ENCODE peak calls at places on chromosomes 6 and 20, in five cellular contexts. One of them, this sample, is unnamed.

GRCh38 chr6:30463651-30464618 is 25.4 kb upstream of the HLA-E start:
- DNase-seq in CD8-positive, alpha-beta T cell: peak
- DNase-seq in dorsolateral prefrontal cortex: no peak
- DNase-seq in GM12865: peak
- DNase-seq in GM23338: peak
- DNase-seq in this sample: no peak

GRCh38 chr6:113067612-113068262 is 720.6 kb downstream of the RFPL4B start:
- DNase-seq in CD8-positive, alpha-beta T cell: no peak
- DNase-seq in dorsolateral prefrontal cortex: no peak
- DNase-seq in GM12865: no peak
- DNase-seq in GM23338: no peak
- DNase-seq in this sample: no peak

GRCh38 chr6:87825865-87826264 is 123.8 kb upstream of the AKIRIN2 start:
- DNase-seq in CD8-positive, alpha-beta T cell: no peak
- DNase-seq in dorsolateral prefrontal cortex: no peak
- DNase-seq in GM12865: peak
- DNase-seq in GM23338: no peak
- DNase-seq in this sample: no peak

GRCh38 chr6:99790679-99791078 is 184.0 kb downstream of the PRDM13 start:
- DNase-seq in CD8-positive, alpha-beta T cell: no peak
- DNase-seq in dorsolateral prefrontal cortex: no peak
- DNase-seq in GM12865: no peak
- DNase-seq in GM23338: no peak
- DNase-seq in this sample: no peak

GRCh38 chr6:113997106-113997505 is 26.2 kb upstream of the HDAC2 start:
- DNase-seq in CD8-positive, alpha-beta T cell: no peak
- DNase-seq in dorsolateral prefrontal cortex: no peak
- DNase-seq in GM12865: no peak
- DNase-seq in GM23338: no peak
- DNase-seq in this sample: peak

GRCh38 chr6:163352011-163352685 is 62.4 kb upstream of the QKI start:
- DNase-seq in CD8-positive, alpha-beta T cell: no peak
- DNase-seq in dorsolateral prefrontal cortex: peak
- DNase-seq in GM12865: no peak
- DNase-seq in GM23338: no peak
- DNase-seq in this sample: no peak

GRCh38 chr6:118708055-118708454 is 56.7 kb upstream of the CEP85L start:
- DNase-seq in CD8-positive, alpha-beta T cell: no peak
- DNase-seq in dorsolateral prefrontal cortex: no peak
- DNase-seq in GM12865: no peak
- DNase-seq in GM23338: no peak
- DNase-seq in this sample: no peak

GRCh38 chr6:38154731-38155130 is 335.2 kb downstream of the ZFAND3 start:
- DNase-seq in CD8-positive, alpha-beta T cell: no peak
- DNase-seq in dorsolateral prefrontal cortex: no peak
- DNase-seq in GM12865: no peak
- DNase-seq in GM23338: no peak
- DNase-seq in this sample: no peak

GRCh38 chr20:61499859-61500258 is 247.8 kb downstream of the CDH4 start:
- DNase-seq in CD8-positive, alpha-beta T cell: no peak
- DNase-seq in dorsolateral prefrontal cortex: no peak
- DNase-seq in GM12865: no peak
- DNase-seq in GM23338: no peak
- DNase-seq in this sample: no peak

GRCh38 chr6:26043389-26044139 is 43.7 kb upstream of the HFE start:
- DNase-seq in CD8-positive, alpha-beta T cell: peak
- DNase-seq in dorsolateral prefrontal cortex: peak
- DNase-seq in GM12865: peak
- DNase-seq in GM23338: peak
- DNase-seq in this sample: peak

GRCh38 chr20:62030357-62030756 is 35.3 kb downstream of the TAF4 start:
- DNase-seq in CD8-positive, alpha-beta T cell: no peak
- DNase-seq in dorsolateral prefrontal cortex: no peak
- DNase-seq in GM12865: no peak
- DNase-seq in GM23338: no peak
- DNase-seq in this sample: no peak

GRCh38 chr6:158825951-158826306 is 6.8 kb upstream of the EZR start:
- DNase-seq in CD8-positive, alpha-beta T cell: peak
- DNase-seq in dorsolateral prefrontal cortex: no peak
- DNase-seq in GM12865: no peak
- DNase-seq in GM23338: no peak
- DNase-seq in this sample: no peak

GRCh38 chr20:9918360-9918759 is 79.5 kb upstream of the PAK5 start:
- DNase-seq in CD8-positive, alpha-beta T cell: no peak
- DNase-seq in dorsolateral prefrontal cortex: no peak
- DNase-seq in GM12865: peak
- DNase-seq in GM23338: no peak
- DNase-seq in this sample: no peak

GRCh38 chr20:7437311-7437710 is 502.9 kb downstream of the HAO1 start:
- DNase-seq in CD8-positive, alpha-beta T cell: no peak
- DNase-seq in dorsolateral prefrontal cortex: no peak
- DNase-seq in GM12865: no peak
- DNase-seq in GM23338: no peak
- DNase-seq in this sample: no peak

GRCh38 chr20:38883081-38883980 is 42.9 kb upstream of the FAM83D start:
- DNase-seq in CD8-positive, alpha-beta T cell: no peak
- DNase-seq in dorsolateral prefrontal cortex: peak
- DNase-seq in GM12865: no peak
- DNase-seq in GM23338: no peak
- DNase-seq in this sample: no peak

GRCh38 chr6:52551483-52552277 is 25.2 kb downstream of the TRAM2 start:
- DNase-seq in CD8-positive, alpha-beta T cell: no peak
- DNase-seq in dorsolateral prefrontal cortex: no peak
- DNase-seq in GM12865: no peak
- DNase-seq in GM23338: peak
- DNase-seq in this sample: peak

GRCh38 chr20:41617059-41617921 is 887 bp downstream of the CHD6 start:
- DNase-seq in CD8-positive, alpha-beta T cell: peak
- DNase-seq in dorsolateral prefrontal cortex: peak
- DNase-seq in GM12865: peak
- DNase-seq in GM23338: peak
- DNase-seq in this sample: no peak

GRCh38 chr6:5151955-5152401 is 66.8 kb downstream of the PPP1R3G start:
- DNase-seq in CD8-positive, alpha-beta T cell: no peak
- DNase-seq in dorsolateral prefrontal cortex: peak
- DNase-seq in GM12865: no peak
- DNase-seq in GM23338: no peak
- DNase-seq in this sample: peak

GRCh38 chr6:32163559-32164258 is 686 bp upstream of the EGFL8 start:
- DNase-seq in CD8-positive, alpha-beta T cell: no peak
- DNase-seq in dorsolateral prefrontal cortex: no peak
- DNase-seq in GM12865: no peak
- DNase-seq in GM23338: no peak
- DNase-seq in this sample: no peak

GRCh38 chr6:107653183-107653580 is 163.3 kb downstream of the SOBP start:
- DNase-seq in CD8-positive, alpha-beta T cell: no peak
- DNase-seq in dorsolateral prefrontal cortex: no peak
- DNase-seq in GM12865: no peak
- DNase-seq in GM23338: no peak
- DNase-seq in this sample: no peak

GRCh38 chr6:82397962-82398692 is 34.5 kb downstream of the TPBG start:
- DNase-seq in CD8-positive, alpha-beta T cell: no peak
- DNase-seq in dorsolateral prefrontal cortex: no peak
- DNase-seq in GM12865: no peak
- DNase-seq in GM23338: no peak
- DNase-seq in this sample: peak
- H3K4me3 ChIP-seq in CD8-positive, alpha-beta T cell: no peak
- H3K4me3 ChIP-seq in dorsolateral prefrontal cortex: no peak
- H3K4me3 ChIP-seq in GM12865: no peak
- H3K4me3 ChIP-seq in GM23338: no peak
- H3K4me3 ChIP-seq in this sample: no peak

DNA sequence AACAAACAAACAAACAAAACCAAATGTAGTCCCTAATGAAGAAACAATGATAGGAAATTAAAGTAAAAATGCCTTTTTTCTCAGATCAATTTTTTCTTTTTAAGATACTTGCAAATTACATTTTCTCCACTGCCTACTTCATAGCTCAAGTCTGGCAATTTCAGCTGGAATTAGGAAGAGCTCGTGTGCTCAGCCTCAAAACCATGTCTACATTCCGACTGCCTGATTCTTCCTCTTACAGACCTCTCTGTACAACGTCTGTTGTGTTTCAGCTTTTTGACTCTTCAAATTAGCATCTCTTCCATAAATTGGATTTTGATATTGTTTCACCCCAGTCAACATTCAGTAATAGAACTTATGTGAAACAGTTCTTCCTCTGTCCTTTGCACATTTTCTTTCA is 9.3 kb upstream of the EDN1 start:
- DNase-seq in CD8-positive, alpha-beta T cell: no peak
- DNase-seq in dorsolateral prefrontal cortex: no peak
- DNase-seq in GM12865: no peak
- DNase-seq in GM23338: no peak
- DNase-seq in this sample: no peak
- H3K4me3 ChIP-seq in CD8-positive, alpha-beta T cell: no peak
- H3K4me3 ChIP-seq in dorsolateral prefrontal cortex: no peak
- H3K4me3 ChIP-seq in GM12865: no peak
- H3K4me3 ChIP-seq in GM23338: no peak
- H3K4me3 ChIP-seq in this sample: no peak

GRCh38 chr20:57262244-57263126 is 4.0 kb downstream of the BMP7 start:
- DNase-seq in CD8-positive, alpha-beta T cell: no peak
- DNase-seq in dorsolateral prefrontal cortex: no peak
- DNase-seq in GM12865: no peak
- DNase-seq in GM23338: peak
- DNase-seq in this sample: no peak

GRCh38 chr20:57261488-57262243 is 4.8 kb downstream of the BMP7 start:
- DNase-seq in CD8-positive, alpha-beta T cell: no peak
- DNase-seq in dorsolateral prefrontal cortex: no peak
- DNase-seq in GM12865: no peak
- DNase-seq in GM23338: peak
- DNase-seq in this sample: no peak

GRCh38 chr20:57259179-57260021 is 7.0 kb downstream of the BMP7 start:
- DNase-seq in CD8-positive, alpha-beta T cell: no peak
- DNase-seq in dorsolateral prefrontal cortex: no peak
- DNase-seq in GM12865: no peak
- DNase-seq in GM23338: peak
- DNase-seq in this sample: no peak

GRCh38 chr20:57260959-57261357 is 5.5 kb downstream of the BMP7 start:
- DNase-seq in CD8-positive, alpha-beta T cell: no peak
- DNase-seq in dorsolateral prefrontal cortex: no peak
- DNase-seq in GM12865: no peak
- DNase-seq in GM23338: peak
- DNase-seq in this sample: no peak

DNA sequence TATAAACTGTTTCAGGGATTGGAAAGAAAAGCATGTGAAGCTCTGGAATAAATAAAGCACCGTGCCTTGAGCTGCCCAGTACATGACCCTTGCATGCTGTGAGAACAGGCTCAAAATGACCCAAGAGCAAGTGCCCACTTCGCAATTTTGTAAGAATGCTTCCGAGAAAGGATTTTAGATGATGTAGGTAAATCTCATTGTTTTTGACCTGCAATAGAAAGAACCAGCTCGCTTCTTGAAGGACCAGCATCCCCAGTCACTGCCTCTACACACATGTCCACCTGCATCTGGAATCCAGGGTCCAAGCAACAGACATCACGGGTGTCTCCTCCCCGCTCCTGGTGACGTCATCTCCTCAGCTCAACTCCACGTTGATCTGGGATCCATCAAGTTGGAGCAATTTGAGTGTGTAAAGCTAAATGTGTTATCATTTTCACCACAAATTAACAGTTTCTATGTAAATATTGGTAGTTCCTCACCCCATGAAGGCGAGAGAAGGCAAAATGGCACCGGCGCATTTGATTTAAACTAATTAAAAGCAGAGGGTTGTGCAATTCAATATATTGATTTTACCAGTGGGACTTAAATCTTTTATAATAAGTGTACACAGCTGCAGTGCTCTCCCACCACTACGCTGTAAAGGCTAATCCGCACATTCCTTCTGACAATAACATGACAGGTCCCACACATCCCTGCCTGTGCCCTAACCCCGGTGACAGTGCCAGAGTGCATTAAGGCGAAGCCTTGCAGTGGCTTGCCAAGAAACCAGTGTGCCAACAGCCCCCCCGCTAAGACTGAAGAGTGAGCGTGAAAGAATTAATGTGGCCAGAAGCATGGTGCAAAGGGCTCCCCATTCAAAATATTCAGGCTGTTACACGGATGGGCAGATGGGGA is 6.1 kb downstream of the BMP7 start:
- DNase-seq in CD8-positive, alpha-beta T cell: no peak
- DNase-seq in dorsolateral prefrontal cortex: no peak
- DNase-seq in GM12865: no peak
- DNase-seq in GM23338: no peak
- DNase-seq in this sample: no peak
- H3K4me3 ChIP-seq in CD8-positive, alpha-beta T cell: no peak
- H3K4me3 ChIP-seq in dorsolateral prefrontal cortex: peak
- H3K4me3 ChIP-seq in GM12865: no peak
- H3K4me3 ChIP-seq in GM23338: peak
- H3K4me3 ChIP-seq in this sample: no peak

GRCh38 chr6:135117413-135117968 is 62.9 kb upstream of the HBS1L start:
- DNase-seq in CD8-positive, alpha-beta T cell: no peak
- DNase-seq in dorsolateral prefrontal cortex: no peak
- DNase-seq in GM12865: peak
- DNase-seq in GM23338: no peak
- DNase-seq in this sample: no peak

GRCh38 chr6:135115411-135116293 is 61.0 kb upstream of the HBS1L start:
- DNase-seq in CD8-positive, alpha-beta T cell: no peak
- DNase-seq in dorsolateral prefrontal cortex: no peak
- DNase-seq in GM12865: peak
- DNase-seq in GM23338: no peak
- DNase-seq in this sample: no peak

GRCh38 chr6:135118142-135118730 is 62.9 kb upstream of the MYB start:
- DNase-seq in CD8-positive, alpha-beta T cell: no peak
- DNase-seq in dorsolateral prefrontal cortex: no peak
- DNase-seq in GM12865: no peak
- DNase-seq in GM23338: no peak
- DNase-seq in this sample: no peak

GRCh38 chr6:135114355-135115145 is 59.9 kb upstream of the HBS1L start:
- DNase-seq in CD8-positive, alpha-beta T cell: no peak
- DNase-seq in dorsolateral prefrontal cortex: no peak
- DNase-seq in GM12865: peak
- DNase-seq in GM23338: no peak
- DNase-seq in this sample: no peak

GRCh38 chr6:135116566-135116965 is 61.9 kb upstream of the HBS1L start:
- DNase-seq in CD8-positive, alpha-beta T cell: no peak
- DNase-seq in dorsolateral prefrontal cortex: no peak
- DNase-seq in GM12865: no peak
- DNase-seq in GM23338: no peak
- DNase-seq in this sample: no peak
- H3K4me3 ChIP-seq in CD8-positive, alpha-beta T cell: peak
- H3K4me3 ChIP-seq in dorsolateral prefrontal cortex: no peak
- H3K4me3 ChIP-seq in GM12865: no peak
- H3K4me3 ChIP-seq in GM23338: no peak
- H3K4me3 ChIP-seq in this sample: no peak

This sample was measured in skeletal muscle cell.